ENCODE peak calls at places on chromosomes 4 and X, in four cellular contexts. S is kidney, L is GM12878, M is IMR-90. J is an unnamed sample. For H3K9me3, the result is how much of the 10 kb centered on the place peaks cover.

GRCh38 chrX:82412851-82413250 is 1095.2 kb upstream of the POU3F4 start:
- DNase-seq in L (no peak), S (no peak), M (no peak), J (no peak)

GRCh38 chr4:25818293-25819240 is 44.2 kb downstream of the SEL1L3 start:
- DNase-seq in S (no peak), L (no peak), M (peak), J (no peak)

GRCh38 chrX:154436597-154437397 is at the start of gene GDI1:
- DNase-seq in S (peak), M (peak), L (no peak), J (peak)

GRCh38 chr4:66911898-66912297 is 633.4 kb downstream of the CENPC start:
- DNase-seq in M (no peak), L (no peak), S (no peak), J (peak)

GRCh38 chrX:5791721-5792120 is 436.9 kb downstream of the NLGN4X start:
- DNase-seq in L (no peak), M (no peak), S (no peak), J (no peak)

GRCh38 chr4:112931001-112931400 is 118.5 kb upstream of the ANK2 start:
- DNase-seq in S (no peak), M (no peak), L (no peak), J (no peak)

GRCh38 chrX:27998666-27999065 is 17.4 kb upstream of the DCAF8L1 start:
- DNase-seq in L (no peak), S (no peak), M (no peak), J (no peak)

GRCh38 chr4:89024051-89024675 is 32.8 kb downstream of the FAM13A start:
- DNase-seq in M (peak), L (peak), S (no peak), J (peak)

GRCh38 chr4:7261174-7261573 is 68.8 kb downstream of the SORCS2 start:
- DNase-seq in L (no peak), S (peak), M (no peak), J (no peak)

GRCh38 chr4:17310269-17310652 is 201.6 kb downstream of the QDPR start:
- DNase-seq in S (no peak), M (peak), L (peak), J (peak)

GRCh38 chrX:100994352-100995281 is 25.1 kb downstream of the ARL13A start:
- DNase-seq in M (peak), S (no peak), L (peak), J (no peak)

GRCh38 chr4:17197070-17197469 is 298.6 kb upstream of the LDB2 start:
- DNase-seq in M (no peak), S (no peak), L (no peak), J (no peak)

GRCh38 chr4:139607302-139608060 is 51.5 kb upstream of the SETD7 start:
- DNase-seq in M (no peak), S (no peak), L (no peak), J (no peak)

GRCh38 chrX:10617964-10618342 is 2.4 kb downstream of the MID1 start:
- DNase-seq in L (no peak), S (no peak), M (peak), J (no peak)

GRCh38 chrX:47191806-47192401 is 1.7 kb upstream of the UBA1 start:
- DNase-seq in S (peak), M (no peak), L (no peak), J (no peak)
- H3K9ac ChIP-seq in S (peak), M (peak), L (peak), J (peak)

GRCh38 chr4:151202851-151203455 is 74.0 kb upstream of the PRSS48 start:
- DNase-seq in S (no peak), L (no peak), M (peak), J (no peak)

GRCh38 chr4:151197258-151197657 is 79.7 kb upstream of the PRSS48 start:
- DNase-seq in M (no peak), S (no peak), L (no peak), J (no peak)

GRCh38 chr4:151202381-151202780 is 74.6 kb upstream of the PRSS48 start:
- DNase-seq in M (no peak), S (no peak), L (no peak), J (no peak)

GRCh38 chr4:151198748-151199147 is 78.2 kb upstream of the PRSS48 start:
- DNase-seq in M (peak), L (no peak), S (no peak), J (no peak)

GRCh38 chr4:151199496-151200190 is 77.3 kb upstream of the PRSS48 start:
- DNase-seq in L (no peak), M (no peak), S (no peak), J (no peak)
- H3K9me3 ChIP-seq in L (under half), M (under half), S (under half), J (under half)

DNA sequence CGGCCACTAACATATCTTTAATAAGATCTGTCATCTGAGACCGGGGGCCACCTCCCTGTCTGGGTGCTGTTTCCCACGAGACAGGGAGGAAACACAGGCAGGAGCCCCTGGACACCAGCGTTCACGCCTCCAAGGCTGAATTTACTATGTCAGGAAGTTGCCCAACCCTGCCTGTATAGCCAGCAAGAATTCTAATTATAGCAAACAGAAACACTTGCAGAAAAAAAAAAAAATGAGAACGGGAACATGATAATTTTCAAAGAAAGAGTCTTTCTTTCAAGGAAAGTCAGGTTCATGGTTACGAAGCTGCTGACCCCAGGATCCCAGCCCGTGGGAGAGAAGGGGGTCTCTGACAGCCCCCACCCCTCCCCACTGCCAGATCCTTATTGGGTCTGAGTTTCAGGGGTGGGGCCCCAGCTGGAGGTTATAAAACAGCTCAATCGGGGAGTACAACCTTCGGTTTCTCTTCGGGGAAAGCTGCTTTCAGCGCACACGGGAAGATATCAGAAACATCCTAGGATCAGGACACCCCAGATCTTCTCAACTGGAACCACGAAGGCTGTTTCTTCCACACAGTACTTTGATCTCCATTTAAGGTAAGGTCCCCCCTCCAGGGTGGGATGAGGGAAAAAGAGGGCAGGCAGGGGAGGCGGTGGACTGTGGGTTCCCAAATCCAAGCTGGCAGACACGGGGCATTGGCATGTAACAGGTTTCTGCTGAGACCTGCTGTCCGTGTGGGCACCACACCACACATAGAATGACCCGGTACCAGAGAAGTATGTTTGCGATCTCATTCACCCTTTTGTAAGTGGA is at the start of gene IL3RA:
- DNase-seq in M (no peak), L (peak), S (peak), J (peak)
- H3K9ac ChIP-seq in M (no peak), L (peak), S (peak), J (peak)

DNA sequence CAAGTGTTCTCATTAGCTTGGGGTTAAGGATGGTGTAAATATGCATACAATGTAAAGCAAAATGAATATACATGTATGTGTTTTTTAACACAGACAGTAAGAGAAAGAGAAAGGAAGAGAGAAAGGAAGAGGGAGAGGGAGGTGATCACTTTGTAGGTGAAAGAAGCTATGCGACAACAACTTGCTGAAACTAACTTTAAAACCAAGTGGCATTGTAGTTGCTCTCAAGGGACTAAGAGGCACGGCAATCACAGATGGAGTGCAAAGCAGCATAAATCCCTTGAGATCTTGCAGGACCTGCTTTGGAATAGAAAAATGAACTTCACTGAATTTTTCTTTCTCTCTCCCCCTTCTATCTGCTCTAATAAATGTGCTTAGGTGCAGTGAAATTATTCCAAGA is 1665.0 kb upstream of the TENM3 start:
- DNase-seq in S (no peak), M (no peak), L (no peak), J (no peak)
- H3K9me3 ChIP-seq in S (under half), M (under half), L (under half), J (under half)

GRCh38 chr4:186020793-186021407 is 48.1 kb upstream of the TLR3 start:
- DNase-seq in M (no peak), S (no peak), L (no peak), J (no peak)
- H3K9ac ChIP-seq in M (no peak), S (no peak), L (no peak), J (no peak)

GRCh38 chr4:725368-726234 is 20.0 kb downstream of the PCGF3 start:
- DNase-seq in M (no peak), S (no peak), L (no peak), J (no peak)

GRCh38 chr4:726816-727215 is 21.2 kb downstream of the PCGF3 start:
- DNase-seq in S (no peak), L (no peak), M (no peak), J (no peak)

GRCh38 chr4:724131-724530 is 18.5 kb downstream of the PCGF3 start:
- DNase-seq in L (no peak), M (no peak), S (no peak), J (no peak)

GRCh38 chr4:727576-727975 is 21.9 kb downstream of the PCGF3 start:
- DNase-seq in L (no peak), M (no peak), S (no peak), J (no peak)

DNA sequence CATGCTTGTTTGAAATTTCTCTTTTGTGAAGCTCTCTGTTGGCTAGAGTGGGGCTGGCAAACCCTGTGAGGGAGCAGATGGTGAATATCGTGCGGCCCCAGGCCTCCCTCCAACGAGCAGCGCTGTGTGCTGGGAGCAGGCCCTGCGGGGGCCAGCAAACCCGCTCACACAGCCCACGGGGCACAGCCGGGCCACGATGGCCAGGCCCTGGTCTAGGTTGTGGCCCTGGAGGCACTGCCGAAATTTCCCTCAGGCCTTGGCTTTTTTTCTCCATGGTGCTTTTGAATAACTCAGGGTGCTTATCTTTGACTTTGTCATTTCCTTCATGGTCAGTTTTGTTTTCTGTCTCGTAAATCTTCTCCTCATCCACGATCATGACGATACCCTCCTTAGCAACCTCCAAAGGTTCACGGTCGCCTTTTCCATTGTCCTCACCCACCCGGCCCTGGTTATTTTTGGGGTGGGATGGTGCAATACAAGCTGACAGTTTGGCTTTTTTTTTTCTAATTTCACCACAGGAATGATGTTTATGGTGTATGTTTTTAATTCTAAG is 20.7 kb downstream of the PCGF3 start:
- DNase-seq in S (no peak), L (no peak), M (peak), J (no peak)
- H3K9me3 ChIP-seq in S (under half), L (under half), M (under half), J (under half)

DNA sequence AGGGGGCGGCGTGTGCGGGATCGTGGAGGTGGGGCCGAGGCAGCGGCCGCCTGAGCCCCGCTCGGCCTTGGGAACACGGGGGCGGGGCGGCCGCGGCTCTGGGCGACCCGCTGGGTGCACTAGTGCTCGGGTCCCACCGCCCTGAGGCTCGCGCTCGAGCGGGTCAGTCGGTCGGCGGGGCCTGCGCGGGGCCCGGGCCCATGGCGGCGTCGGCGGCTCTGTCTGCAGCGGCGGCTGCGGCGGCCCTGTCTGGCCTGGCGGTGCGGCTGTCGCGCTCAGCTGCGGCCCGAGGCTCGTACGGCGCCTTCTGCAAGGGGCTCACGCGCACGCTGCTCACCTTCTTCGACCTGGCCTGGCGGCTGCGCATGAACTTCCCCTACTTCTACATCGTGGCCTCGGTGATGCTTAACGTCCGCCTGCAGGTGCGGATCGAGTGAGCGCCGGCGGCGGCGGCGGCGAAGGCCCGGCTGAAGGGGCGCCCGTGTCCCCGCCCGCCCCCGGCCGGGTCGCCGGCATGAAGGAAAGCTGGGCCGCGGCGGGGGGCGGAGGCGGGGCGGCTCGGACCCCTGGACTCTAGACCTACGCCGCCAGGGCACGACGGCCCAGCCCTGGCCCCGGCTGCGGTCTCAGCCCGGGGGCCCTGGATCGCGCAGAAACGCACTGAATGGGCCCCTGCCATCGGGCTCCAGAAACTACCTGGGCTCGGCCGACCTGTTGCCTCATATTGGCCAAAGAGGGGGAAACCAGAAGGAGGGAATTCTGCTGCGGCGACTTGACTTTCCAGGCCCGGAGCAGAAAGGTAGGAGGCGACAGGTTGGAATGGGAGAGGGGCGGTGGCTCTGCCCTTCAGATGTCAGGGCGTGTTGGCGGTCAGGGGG is at the start of gene SMIM10L2A:
- DNase-seq in M (no peak), S (peak), L (no peak), J (no peak)
- H3K9ac ChIP-seq in M (no peak), S (no peak), L (no peak), J (no peak)

DNA sequence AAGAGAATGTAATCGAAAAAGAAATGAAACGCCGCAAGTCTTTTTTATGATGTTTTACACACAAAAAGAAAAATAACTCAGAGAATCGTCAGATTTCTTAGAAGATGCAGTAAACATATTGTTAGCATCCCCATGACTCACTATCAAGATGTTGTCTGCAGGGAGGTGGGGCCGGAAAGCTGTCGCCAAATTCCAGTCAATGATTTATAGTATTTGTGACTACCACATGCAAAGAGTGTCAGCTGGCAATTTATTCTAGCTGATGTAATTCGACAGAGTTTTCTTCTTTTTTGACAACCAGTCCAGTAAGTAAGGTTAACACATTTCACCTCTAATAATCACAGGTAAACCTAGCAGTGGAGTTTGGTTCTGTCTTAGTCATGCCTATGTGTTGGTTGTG is 19.7 kb upstream of the PPP1R2C start:
- DNase-seq in S (no peak), M (no peak), L (no peak), J (no peak)
- H3K9me3 ChIP-seq in S (under half), M (under half), L (under half), J (under half)

DNA sequence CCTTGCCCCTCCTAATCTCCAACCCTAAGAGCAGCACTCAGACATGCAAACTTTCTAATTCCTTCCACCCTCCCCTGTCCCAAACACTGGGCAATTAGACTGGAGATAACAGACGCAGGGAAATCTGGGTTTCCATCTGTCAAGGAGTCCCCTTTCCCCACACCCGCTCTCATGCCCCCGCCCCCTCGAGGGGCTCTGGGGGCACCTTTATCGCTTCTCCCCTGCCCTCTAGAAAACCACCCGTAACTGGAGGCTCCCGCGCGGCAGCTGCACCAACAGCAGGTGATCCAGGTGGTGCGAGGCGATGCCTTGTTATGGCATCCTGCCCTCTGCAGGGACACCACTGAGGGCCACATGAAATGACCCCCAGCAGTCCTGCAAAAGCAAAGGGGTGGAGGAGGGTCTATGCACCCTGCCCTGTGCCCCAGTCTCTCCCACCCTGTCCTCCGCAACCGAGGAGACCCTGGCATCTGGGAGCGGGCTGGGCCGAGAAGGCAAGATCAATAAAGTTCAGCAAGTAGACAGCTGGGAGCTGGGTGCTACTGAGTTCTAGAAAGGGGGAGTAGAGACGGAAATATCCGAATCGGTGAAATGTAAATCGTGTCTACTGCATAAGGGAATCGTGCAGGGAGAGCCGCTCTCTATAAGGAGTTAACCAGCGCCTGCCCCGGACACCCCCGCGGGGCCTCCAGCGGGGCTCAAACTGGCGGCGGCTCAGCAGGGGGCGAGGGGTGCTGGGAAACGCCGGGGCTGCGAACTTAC is 1.6 kb downstream of the KCTD8 start:
- DNase-seq in S (peak), L (no peak), M (no peak), J (no peak)
- H3K9ac ChIP-seq in S (peak), L (no peak), M (no peak), J (peak)

DNA sequence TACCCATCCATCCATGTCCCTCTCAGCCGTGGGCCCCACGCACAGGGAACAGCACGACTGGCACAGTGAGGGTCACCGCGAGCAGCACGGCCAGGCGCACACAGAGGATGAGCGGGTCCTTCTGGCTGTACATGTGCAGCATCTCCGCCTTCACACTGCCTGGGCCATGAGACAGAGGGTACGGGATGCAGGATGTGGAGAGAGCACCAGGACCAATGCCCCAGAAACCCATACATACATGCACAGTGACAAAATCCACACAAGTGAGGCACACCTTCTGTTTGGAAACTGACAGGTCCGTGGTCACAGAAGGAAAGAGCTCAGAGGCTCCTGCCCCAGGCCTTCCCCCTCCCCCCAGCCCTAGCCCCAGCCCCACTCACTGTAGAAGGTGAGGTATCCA is 9.5 kb downstream of the SLC38A5 start:
- DNase-seq in S (no peak), L (no peak), M (no peak), J (no peak)
- H3K9me3 ChIP-seq in S (under half), L (under half), M (under half), J (under half)